ENCODE peak calls at places on chromosomes 11 and 22, in four cellular contexts. A, U, L and X are unnamed samples.
A peak's percentile ranks its signal among the peaks of the same experiment; 100 is the strongest.

GRCh38 chr11:100638648-100639047 is 48.4 kb upstream of the ARHGAP42 start:
- DNase-seq in A (no peak), U (no peak), L (no peak), X (no peak)

GRCh38 chr22:40633036-40633435 is 3.5 kb downstream of the MRTFA start:
- DNase-seq in A (no peak), U (no peak), L (no peak), X (no peak)

GRCh38 chr11:3835100-3835485 is 5.7 kb downstream of the RHOG start:
- DNase-seq in A (no peak), U (peak; percentile 62), L (no peak), X (no peak)

GRCh38 chr22:17337639-17338038 is 31.6 kb upstream of the CECR2 start:
- DNase-seq in A (no peak), U (no peak), L (no peak), X (no peak)

GRCh38 chr11:858993-859339 is 16.3 kb downstream of the TSPAN4 start:
- DNase-seq in A (no peak), U (no peak), L (no peak), X (no peak)

GRCh38 chr11:29300441-29300840 is 716.4 kb downstream of the KCNA4 start:
- DNase-seq in A (no peak), U (peak; percentile 65), L (peak; percentile 66), X (peak; percentile 66)

GRCh38 chr11:90434858-90435257 is 212.0 kb upstream of the CHORDC1 start:
- DNase-seq in A (no peak), U (peak; percentile 73), L (no peak), X (no peak)

GRCh38 chr11:66459138-66459778 is 7.4 kb upstream of the PELI3 start:
- DNase-seq in A (no peak), U (no peak), L (no peak), X (no peak)

GRCh38 chr11:69249641-69250502 is 44.1 kb upstream of the MYEOV start:
- DNase-seq in A (no peak), U (peak; percentile 61), L (no peak), X (no peak)

GRCh38 chr11:66042227-66043007 is 6.5 kb downstream of the GAL3ST3 start:
- DNase-seq in A (no peak), U (no peak), L (no peak), X (no peak)

GRCh38 chr11:115541518-115541917 is 37.3 kb upstream of the CADM1 start:
- DNase-seq in A (no peak), U (no peak), L (no peak), X (no peak)

GRCh38 chr22:45304971-45305370 is 4.8 kb upstream of the FAM118A start:
- DNase-seq in A (no peak), U (peak; percentile 89), L (no peak), X (no peak)

GRCh38 chr11:2804701-2805387 is 80.7 kb downstream of the CDKN1C start:
- DNase-seq in A (no peak), U (no peak), L (no peak), X (no peak)

GRCh38 chr22:38768036-38768435 is 12.2 kb upstream of the SUN2 start:
- DNase-seq in A (no peak), U (no peak), L (no peak), X (no peak)

GRCh38 chr11:134116210-134116609 is 47.3 kb downstream of the JAM3 start:
- DNase-seq in A (no peak), U (no peak), L (no peak), X (no peak)

GRCh38 chr11:118791961-118792578 is 1.1 kb upstream of the DDX6 start:
- DNase-seq in A (peak; percentile 51), U (peak; percentile 29), L (no peak), X (no peak)

GRCh38 chr11:23112987-23113886 is 253.0 kb upstream of the CCDC179 start:
- DNase-seq in A (peak; percentile 34), U (peak; percentile 71), L (no peak), X (peak; percentile 37)

GRCh38 chr11:70650075-70650909 is 252.0 kb downstream of the CTTN start:
- DNase-seq in A (peak; percentile 74), U (peak; percentile 71), L (no peak), X (peak; percentile 46)

GRCh38 chr11:116955548-116955947 is 118.1 kb upstream of the APOA1 start:
- DNase-seq in A (no peak), U (no peak), L (no peak), X (no peak)

GRCh38 chr11:26297179-26297970 is 34.6 kb upstream of the ANO3 start:
- DNase-seq in A (peak; percentile 29), U (peak; percentile 82), L (peak; percentile 9), X (peak; percentile 50)

GRCh38 chr11:68039526-68040086 is 781 bp downstream of the TCIRG1 start:
- DNase-seq in A (peak; percentile 57), U (no peak), L (no peak), X (no peak)

GRCh38 chr22:24496234-24496633 is 1.1 kb downstream of the UPB1 start:
- DNase-seq in A (no peak), U (no peak), L (no peak), X (no peak)

GRCh38 chr11:110305169-110306018 is 9.0 kb upstream of the RDX start:
- DNase-seq in A (no peak), U (peak; percentile 80), L (no peak), X (no peak)

GRCh38 chr11:35418282-35418846 is 994 bp downstream of the SLC1A2 start:
- DNase-seq in A (no peak), U (peak; percentile 13), L (no peak), X (no peak)

DNA sequence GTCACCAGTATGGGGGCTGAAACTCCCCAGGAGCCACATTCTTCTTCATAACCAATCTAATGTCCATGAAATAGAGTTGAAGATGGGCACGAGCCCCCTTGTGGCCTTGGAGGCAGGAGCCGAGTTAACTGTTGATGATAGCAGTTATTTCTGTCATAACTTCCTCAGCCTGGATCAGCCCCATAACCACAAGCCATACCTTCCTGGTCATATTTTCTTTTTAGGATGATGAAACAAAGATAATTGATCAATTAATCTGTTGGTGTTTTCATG is 65.0 kb upstream of the TTC12 start:
- DNase-seq in A (no peak), U (no peak), L (no peak), X (no peak)
- TF ChIP-seq CTCF in A (no peak), U (no peak), L (peak; percentile 22), X (peak; percentile 40)

GRCh38 chr11:120698918-120699317 is 187.4 kb downstream of the GRIK4 start:
- DNase-seq in A (no peak), U (no peak), L (no peak), X (no peak)
- TF ChIP-seq CTCF in A (no peak), U (no peak), L (no peak), X (no peak)

GRCh38 chr11:105641433-105641832 is 31.6 kb downstream of the GRIA4 start:
- DNase-seq in A (no peak), U (peak; percentile 22), L (no peak), X (no peak)
- TF ChIP-seq CTCF in A (no peak), U (no peak), L (no peak), X (no peak)

GRCh38 chr22:35352214-35353111 is 28.4 kb upstream of the HMOX1 start:
- DNase-seq in A (no peak), U (no peak), L (no peak), X (no peak)
- TF ChIP-seq CTCF in A (peak; percentile 36), U (no peak), L (no peak), X (peak; percentile 36)

GRCh38 chr11:119798656-119799055 is 69.7 kb upstream of the NECTIN1 start:
- DNase-seq in A (no peak), U (no peak), L (no peak), X (no peak)
- TF ChIP-seq CTCF in A (no peak), U (no peak), L (no peak), X (no peak)

GRCh38 chr11:6474806-6475500 is 1.2 kb upstream of the TRIM3 start:
- DNase-seq in A (no peak), U (no peak), L (no peak), X (no peak)

GRCh38 chr11:6475936-6476335 is 2.2 kb upstream of the TRIM3 start:
- DNase-seq in A (no peak), U (no peak), L (no peak), X (no peak)

GRCh38 chr11:6472934-6473333 is 807 bp downstream of the TRIM3 start:
- DNase-seq in A (no peak), U (no peak), L (no peak), X (no peak)

GRCh38 chr11:6474423-6474792 is 667 bp upstream of the TRIM3 start:
- DNase-seq in A (no peak), U (no peak), L (no peak), X (peak; percentile 23)

GRCh38 chr11:6473481-6474422 is at the start of gene TRIM3:
- DNase-seq in A (peak; percentile 97), U (peak; percentile 91), L (peak; percentile 44), X (peak; percentile 78)
- TF ChIP-seq CTCF in A (no peak), U (peak; percentile 41), L (peak; percentile 67), X (peak; percentile 53)

GRCh38 chr11:11701070-11701469 is 79.3 kb upstream of the GALNT18 start:
- DNase-seq in A (no peak), U (peak; percentile 45), L (peak; percentile 1), X (peak; percentile 58)
- TF ChIP-seq CTCF in A (no peak), U (no peak), L (no peak), X (peak; percentile 29)